ENCODE peak calls at places on chromosome 14, in five cellular contexts. One of them, this sample, is unnamed.

GRCh38 chr14:75711796-75712211 is 50.8 kb downstream of the TTLL5 start:
- DNase-seq in H1: peak; percentile 10
- DNase-seq in heart right ventricle: peak; percentile 43
- DNase-seq in CD8-positive, alpha-beta T cell: no peak
- DNase-seq in thyroid gland: peak; percentile 90
- DNase-seq in this sample: no peak

GRCh38 chr14:27243360-27243759 is 645.5 kb upstream of the NOVA1 start:
- DNase-seq in H1: no peak
- DNase-seq in heart right ventricle: no peak
- DNase-seq in CD8-positive, alpha-beta T cell: no peak
- DNase-seq in thyroid gland: no peak
- DNase-seq in this sample: no peak

GRCh38 chr14:99687284-99688209 is 3.4 kb downstream of the CYP46A1 start:
- DNase-seq in heart right ventricle: no peak
- DNase-seq in CD8-positive, alpha-beta T cell: peak; percentile 37
- DNase-seq in H1: no peak
- DNase-seq in thyroid gland: no peak
- DNase-seq in this sample: no peak

GRCh38 chr14:52342849-52343606 is 28.9 kb downstream of the PTGER2 start:
- DNase-seq in thyroid gland: no peak
- DNase-seq in CD8-positive, alpha-beta T cell: no peak
- DNase-seq in H1: no peak
- DNase-seq in heart right ventricle: no peak
- DNase-seq in this sample: no peak

GRCh38 chr14:101367421-101368261 is 193.7 kb upstream of the DIO3 start:
- DNase-seq in H1: no peak
- DNase-seq in heart right ventricle: no peak
- DNase-seq in CD8-positive, alpha-beta T cell: no peak
- DNase-seq in thyroid gland: no peak
- DNase-seq in this sample: no peak

GRCh38 chr14:93319494-93319893 is 13.3 kb downstream of the BTBD7 start:
- DNase-seq in CD8-positive, alpha-beta T cell: no peak
- DNase-seq in thyroid gland: no peak
- DNase-seq in H1: no peak
- DNase-seq in heart right ventricle: no peak
- DNase-seq in this sample: no peak

GRCh38 chr14:94897092-94897491 is 127.2 kb upstream of the GSC start:
- DNase-seq in H1: no peak
- DNase-seq in heart right ventricle: no peak
- DNase-seq in CD8-positive, alpha-beta T cell: no peak
- DNase-seq in thyroid gland: no peak
- DNase-seq in this sample: no peak

GRCh38 chr14:95190346-95190840 is 33.1 kb upstream of the DICER1 start:
- DNase-seq in H1: no peak
- DNase-seq in thyroid gland: peak; percentile 53
- DNase-seq in heart right ventricle: no peak
- DNase-seq in CD8-positive, alpha-beta T cell: no peak
- DNase-seq in this sample: no peak

GRCh38 chr14:97109234-97109633 is 312.1 kb downstream of the VRK1 start:
- DNase-seq in CD8-positive, alpha-beta T cell: no peak
- DNase-seq in thyroid gland: no peak
- DNase-seq in heart right ventricle: no peak
- DNase-seq in H1: no peak
- DNase-seq in this sample: no peak

GRCh38 chr14:105530446-105531087 is 4.2 kb downstream of the TMEM121 start:
- DNase-seq in CD8-positive, alpha-beta T cell: no peak
- DNase-seq in H1: no peak
- DNase-seq in heart right ventricle: no peak
- DNase-seq in thyroid gland: no peak
- DNase-seq in this sample: no peak
- H3K27me3 ChIP-seq in CD8-positive, alpha-beta T cell: peaks cover 4% of the 10 kb centered on the region
- H3K27me3 ChIP-seq in H1: peaks cover 9% of the 10 kb centered on the region
- H3K27me3 ChIP-seq in heart right ventricle: peaks cover 47% of the 10 kb centered on the region
- H3K27me3 ChIP-seq in thyroid gland: no peaks in the 10 kb centered on the region
- H3K27me3 ChIP-seq in this sample: peaks cover 11% of the 10 kb centered on the region

DNA sequence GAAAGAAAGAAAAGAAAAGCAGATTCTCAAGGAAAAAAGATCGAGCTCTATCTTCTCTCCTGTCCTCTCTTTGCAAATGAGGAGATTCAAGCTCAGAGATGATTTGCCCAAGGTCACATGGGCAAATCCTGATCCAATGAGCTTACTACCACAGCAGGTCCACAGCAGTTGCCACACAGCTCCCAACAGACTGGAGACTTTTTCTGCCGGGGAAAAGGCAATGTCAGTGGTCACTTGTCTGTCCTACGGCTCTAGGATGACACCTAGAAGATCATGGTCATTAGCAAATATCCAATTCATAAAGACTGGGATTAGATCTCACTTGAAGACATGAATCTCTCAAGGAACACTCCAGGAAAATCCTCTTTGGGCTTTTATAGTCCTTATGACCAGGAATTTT is 58.8 kb downstream of the TTC7B start:
- DNase-seq in H1: no peak
- DNase-seq in CD8-positive, alpha-beta T cell: no peak
- DNase-seq in thyroid gland: no peak
- DNase-seq in heart right ventricle: no peak
- DNase-seq in this sample: no peak
- H3K4me3 ChIP-seq in H1: no peak overlapping the region
- H3K4me3 ChIP-seq in CD8-positive, alpha-beta T cell: peak overlapping the region; percentile 52
- H3K4me3 ChIP-seq in thyroid gland: no peak overlapping the region
- H3K4me3 ChIP-seq in heart right ventricle: no peak overlapping the region
- H3K4me3 ChIP-seq in this sample: peak overlapping the region; percentile 55

GRCh38 chr14:24144451-24144850 is 2.0 kb downstream of the PSME2 start:
- DNase-seq in H1: no peak
- DNase-seq in heart right ventricle: no peak
- DNase-seq in CD8-positive, alpha-beta T cell: no peak
- DNase-seq in thyroid gland: no peak
- DNase-seq in this sample: no peak
- H3K27me3 ChIP-seq in H1: no peaks in the 10 kb centered on the region
- H3K27me3 ChIP-seq in heart right ventricle: no peaks in the 10 kb centered on the region
- H3K27me3 ChIP-seq in CD8-positive, alpha-beta T cell: no peaks in the 10 kb centered on the region
- H3K27me3 ChIP-seq in thyroid gland: no peaks in the 10 kb centered on the region
- H3K27me3 ChIP-seq in this sample: no peaks in the 10 kb centered on the region

GRCh38 chr14:84592770-84593169 is 937.2 kb upstream of the FLRT2 start:
- DNase-seq in CD8-positive, alpha-beta T cell: no peak
- DNase-seq in heart right ventricle: no peak
- DNase-seq in H1: no peak
- DNase-seq in thyroid gland: no peak
- DNase-seq in this sample: no peak
- H3K4me3 ChIP-seq in CD8-positive, alpha-beta T cell: no peak overlapping the region
- H3K4me3 ChIP-seq in heart right ventricle: no peak overlapping the region
- H3K4me3 ChIP-seq in H1: no peak overlapping the region
- H3K4me3 ChIP-seq in thyroid gland: no peak overlapping the region
- H3K4me3 ChIP-seq in this sample: no peak overlapping the region

This sample was measured in esophagus squamous epithelium.